ENCODE peak calls at places on chromosomes 16 and 17, in seven cellular contexts. O is HCEC 1CT, P is fibroblast of mammary gland, J is H54, N is ACHN, F is A673, L is lung. K is an unnamed sample.

GRCh38 chr17:77462101-77462500 is 321.3 kb downstream of the SEC14L1 start:
- DNase-seq in O (no peak), P (no peak), J (no peak), N (no peak), F (no peak), L (no peak), K (no peak)

GRCh38 chr17:67558740-67559380 is 158.9 kb upstream of the NOL11 start:
- DNase-seq in O (peak; percentile 31), P (peak; percentile 79), J (no peak), N (no peak), F (no peak), L (no peak), K (no peak)

GRCh38 chr16:53369921-53370320 is 64.3 kb upstream of the RBL2 start:
- DNase-seq in O (peak; percentile 38), P (peak; percentile 68), J (no peak), N (no peak), F (no peak), L (no peak), K (no peak)

GRCh38 chr17:30920282-30920681 is 1.5 kb upstream of the ADAP2 start:
- DNase-seq in O (peak; percentile 52), P (no peak), J (no peak), N (peak; percentile 58), F (no peak), L (no peak), K (no peak)

GRCh38 chr16:11597268-11597690 is 10.6 kb upstream of the LITAF start:
- DNase-seq in O (no peak), P (no peak), J (no peak), N (no peak), F (no peak), L (no peak), K (no peak)

GRCh38 chr16:56681939-56682702 is at the start of gene MT1X:
- DNase-seq in O (peak; percentile 86), P (peak; percentile 85), J (peak; percentile 89), N (peak; percentile 93), F (peak; percentile 93), L (peak; percentile 93), K (peak; percentile 85)

GRCh38 chr16:15981382-15981781 is 32.0 kb downstream of the ABCC1 start:
- DNase-seq in O (no peak), P (no peak), J (no peak), N (no peak), F (no peak), L (no peak), K (no peak)

GRCh38 chr17:27635275-27635823 is 4.4 kb downstream of the LGALS9 start:
- DNase-seq in O (no peak), P (no peak), J (no peak), N (no peak), F (no peak), L (peak; percentile 42), K (no peak)

GRCh38 chr16:81625544-81626152 is 153.4 kb upstream of the PLCG2 start:
- DNase-seq in O (no peak), P (peak; percentile 29), J (peak; percentile 80), N (peak; percentile 58), F (no peak), L (peak; percentile 49), K (peak; percentile 81)

GRCh38 chr17:58277107-58277506 is 3.6 kb downstream of the MPO start:
- DNase-seq in O (no peak), P (peak; percentile 18), J (no peak), N (peak; percentile 11), F (peak; percentile 33), L (no peak), K (no peak)

GRCh38 chr17:53894591-53894990 is 71.9 kb downstream of the KIF2B start:
- DNase-seq in O (no peak), P (no peak), J (no peak), N (no peak), F (no peak), L (no peak), K (no peak)

GRCh38 chr17:64357191-64357981 is 33.3 kb downstream of the PECAM1 start:
- DNase-seq in O (peak; percentile 100), P (peak; percentile 100), J (peak; percentile 56), N (no peak), F (no peak), L (no peak), K (peak; percentile 57)

K was measured in posterior cingulate gyrus.